ENCODE peak calls at places on chromosomes 6 and 20, in six cellular contexts. R is fibroblast of pulmonary artery, P is coronary artery, C is astrocyte of the spinal cord, X is HCT116, F is LNCaP clone FGC. N is an unnamed sample.

GRCh38 chr6:70894001-70894400 is 62.9 kb downstream of the B3GAT2 start:
- DNase-seq in R (no peak), P (no peak), C (no peak), X (no peak), F (no peak), N (no peak)

GRCh38 chr6:90502381-90502780 is 84.5 kb downstream of the MAP3K7 start:
- DNase-seq in R (no peak), P (no peak), C (no peak), X (no peak), F (no peak), N (no peak)

GRCh38 chr6:12648171-12648570 is 68.4 kb upstream of the PHACTR1 start:
- DNase-seq in R (no peak), P (no peak), C (no peak), X (no peak), F (no peak), N (peak; percentile 11)

GRCh38 chr6:56864171-56864616 is 90.7 kb upstream of the BEND6 start:
- DNase-seq in R (no peak), P (no peak), C (peak; percentile 41), X (no peak), F (no peak), N (peak; percentile 41)

GRCh38 chr6:100117680-100118079 is 123.7 kb upstream of the MCHR2 start:
- DNase-seq in R (no peak), P (no peak), C (no peak), X (no peak), F (no peak), N (no peak)

GRCh38 chr6:39508513-39508912 is 186.0 kb upstream of the KCNK16 start:
- DNase-seq in R (no peak), P (no peak), C (no peak), X (no peak), F (no peak), N (no peak)

GRCh38 chr20:59222982-59223610 is 59.5 kb downstream of the ZNF831 start:
- DNase-seq in R (peak; percentile 4), P (no peak), C (no peak), X (no peak), F (no peak), N (peak; percentile 40)

GRCh38 chr6:45421700-45422540 is 44.2 kb upstream of the SUPT3H start:
- DNase-seq in R (peak; percentile 75), P (peak; percentile 79), C (peak; percentile 84), X (no peak), F (no peak), N (peak; percentile 93)

GRCh38 chr6:155126727-155127439 is 131.8 kb downstream of the TIAM2 start:
- DNase-seq in R (peak; percentile 67), P (no peak), C (peak; percentile 86), X (peak; percentile 93), F (no peak), N (peak; percentile 76)

GRCh38 chr6:30610065-30610464 is 7.0 kb downstream of the PPP1R10 start:
- DNase-seq in R (no peak), P (no peak), C (no peak), X (no peak), F (no peak), N (no peak)

GRCh38 chr6:52362443-52363221 is 681 bp downstream of the PAQR8 start:
- DNase-seq in R (no peak), P (peak; percentile 74), C (peak; percentile 15), X (no peak), F (no peak), N (peak; percentile 57)

GRCh38 chr6:73710470-73710869 is 14.5 kb downstream of the CD109 start:
- DNase-seq in R (peak; percentile 62), P (no peak), C (peak; percentile 68), X (peak; percentile 82), F (peak; percentile 65), N (peak; percentile 73)

GRCh38 chr6:131694832-131695426 is 6.3 kb downstream of the OR2A4 start:
- DNase-seq in R (peak; percentile 76), P (no peak), C (peak; percentile 77), X (peak; percentile 47), F (peak; percentile 37), N (peak; percentile 86)

GRCh38 chr20:57786304-57786942 is 76.6 kb upstream of the PMEPA1 start:
- DNase-seq in R (no peak), P (no peak), C (no peak), X (no peak), F (no peak), N (no peak)

GRCh38 chr20:57225830-57226229 is 40.6 kb downstream of the BMP7 start:
- DNase-seq in R (no peak), P (no peak), C (no peak), X (no peak), F (no peak), N (no peak)

GRCh38 chr20:13546497-13547131 is 92.1 kb downstream of the TASP1 start:
- DNase-seq in R (peak; percentile 82), P (no peak), C (peak; percentile 77), X (peak; percentile 69), F (peak; percentile 34), N (peak; percentile 87)

GRCh38 chr6:34462561-34462971 is 3.3 kb upstream of the PACSIN1 start:
- DNase-seq in R (peak; percentile 9), P (no peak), C (no peak), X (peak; percentile 69), F (peak; percentile 18), N (peak; percentile 34)

GRCh38 chr20:63736893-63737689 is 627 bp downstream of the LIME1 start:
- DNase-seq in R (no peak), P (peak; percentile 76), C (no peak), X (no peak), F (no peak), N (no peak)
- H3K4me3 ChIP-seq in R (no peak overlapping the region), P (peak overlapping the region; percentile 78), C (no peak overlapping the region), X (peak overlapping the region; percentile 42), F (no peak overlapping the region), N (no peak overlapping the region)

GRCh38 chr6:53647437-53648094 is 18.0 kb downstream of the KLHL31 start:
- DNase-seq in R (no peak), P (no peak), C (no peak), X (no peak), F (no peak), N (peak; percentile 13)

GRCh38 chr6:53648571-53648970 is 17.0 kb downstream of the KLHL31 start:
- DNase-seq in R (peak; percentile 4), P (no peak), C (no peak), X (no peak), F (no peak), N (no peak)

GRCh38 chr6:53651764-53652401 is 13.7 kb downstream of the KLHL31 start:
- DNase-seq in R (peak; percentile 48), P (no peak), C (peak; percentile 33), X (peak; percentile 88), F (peak; percentile 72), N (peak; percentile 37)

GRCh38 chr6:53654745-53655240 is 10.8 kb downstream of the KLHL31 start:
- DNase-seq in R (no peak), P (no peak), C (peak; percentile 53), X (no peak), F (no peak), N (no peak)

GRCh38 chr6:53651149-53651763 is 14.3 kb downstream of the KLHL31 start:
- DNase-seq in R (peak; percentile 85), P (no peak), C (peak; percentile 80), X (peak; percentile 72), F (peak; percentile 59), N (peak; percentile 86)
- TF ChIP-seq CTCF in R (peak; percentile 46), P (no peak), C (peak; percentile 55), X (peak; percentile 89), F (peak; percentile 54), N (peak; percentile 30)

GRCh38 chr6:117829594-117830319 is 77.3 kb upstream of the SLC35F1 start:
- DNase-seq in R (peak; percentile 32), P (no peak), C (peak; percentile 51), X (peak; percentile 51), F (peak; percentile 3), N (peak; percentile 2)
- H3K4me3 ChIP-seq in R (peak overlapping the region; percentile 40), P (no peak overlapping the region), C (peak overlapping the region; percentile 48), X (peak overlapping the region; percentile 39), F (peak overlapping the region; percentile 33), N (no peak overlapping the region)

GRCh38 chr6:1363729-1364572 is 25.4 kb upstream of the FOXF2 start:
- DNase-seq in R (no peak), P (no peak), C (no peak), X (peak; percentile 18), F (no peak), N (peak; percentile 92)
- TF ChIP-seq CTCF in R (no peak), P (no peak), C (peak; percentile 25), X (peak; percentile 55), F (peak; percentile 52), N (peak; percentile 33)

GRCh38 chr6:33072508-33073100 is 845 bp downstream of the HLA-DPA1 start:
- DNase-seq in R (no peak), P (no peak), C (no peak), X (no peak), F (no peak), N (no peak)
- H3K4me3 ChIP-seq in R (no peak overlapping the region), P (peak overlapping the region; percentile 64), C (no peak overlapping the region), X (no peak overlapping the region), F (no peak overlapping the region), N (no peak overlapping the region)

GRCh38 chr20:37786043-37786442 is 92.2 kb downstream of the CTNNBL1 start:
- DNase-seq in R (no peak), P (no peak), C (no peak), X (no peak), F (no peak), N (no peak)

GRCh38 chr20:37777012-37777411 is 83.2 kb downstream of the CTNNBL1 start:
- DNase-seq in R (no peak), P (no peak), C (no peak), X (no peak), F (no peak), N (no peak)

GRCh38 chr20:37777556-37777955 is 83.7 kb downstream of the CTNNBL1 start:
- DNase-seq in R (peak; percentile 62), P (no peak), C (no peak), X (no peak), F (no peak), N (peak; percentile 21)

GRCh38 chr20:37776049-37776448 is 82.2 kb downstream of the CTNNBL1 start:
- DNase-seq in R (no peak), P (no peak), C (no peak), X (no peak), F (no peak), N (no peak)

GRCh38 chr20:37781626-37782025 is 87.8 kb downstream of the CTNNBL1 start:
- DNase-seq in R (no peak), P (no peak), C (no peak), X (no peak), F (no peak), N (peak; percentile 47)
- TF ChIP-seq CTCF in R (no peak), P (no peak), C (no peak), X (no peak), F (no peak), N (no peak)